ENCODE peak calls at places on chromosomes 1 and 21, in four cellular contexts. One of them, this sample, is unnamed.

GRCh38 chr1:213519098-213519497 is 468.1 kb downstream of the RPS6KC1 start:
- DNase-seq in transverse colon: no peak
- DNase-seq in breast epithelium: no peak
- DNase-seq in fibroblast of mammary gland: no peak
- DNase-seq in this sample: no peak

GRCh38 chr21:16195896-16196443 is 466.2 kb downstream of the USP25 start:
- DNase-seq in breast epithelium: no peak
- DNase-seq in fibroblast of mammary gland: peak
- DNase-seq in transverse colon: no peak
- DNase-seq in this sample: no peak

GRCh38 chr1:248849152-248849551 is 9.7 kb downstream of the ZNF692 start:
- DNase-seq in breast epithelium: no peak
- DNase-seq in fibroblast of mammary gland: no peak
- DNase-seq in transverse colon: no peak
- DNase-seq in this sample: no peak

GRCh38 chr1:194684636-194685035 is 1498.2 kb upstream of the B3GALT2 start:
- DNase-seq in fibroblast of mammary gland: no peak
- DNase-seq in transverse colon: no peak
- DNase-seq in breast epithelium: no peak
- DNase-seq in this sample: no peak

GRCh38 chr1:231885209-231885854 is 258.7 kb downstream of the DISC1 start:
- DNase-seq in transverse colon: no peak
- DNase-seq in breast epithelium: no peak
- DNase-seq in fibroblast of mammary gland: no peak
- DNase-seq in this sample: no peak

GRCh38 chr1:113784104-113784779 is 25.0 kb upstream of the PHTF1 start:
- DNase-seq in breast epithelium: no peak
- DNase-seq in fibroblast of mammary gland: no peak
- DNase-seq in transverse colon: no peak
- DNase-seq in this sample: no peak

GRCh38 chr1:42259739-42260064 is 75.3 kb downstream of the FOXJ3 start:
- DNase-seq in breast epithelium: no peak
- DNase-seq in transverse colon: no peak
- DNase-seq in fibroblast of mammary gland: peak
- DNase-seq in this sample: no peak

GRCh38 chr1:77347646-77348045 is 65.8 kb downstream of the AK5 start:
- DNase-seq in fibroblast of mammary gland: peak
- DNase-seq in transverse colon: no peak
- DNase-seq in breast epithelium: no peak
- DNase-seq in this sample: no peak

GRCh38 chr1:203306089-203306969 is 1.0 kb downstream of the BTG2 start:
- DNase-seq in fibroblast of mammary gland: peak
- DNase-seq in transverse colon: peak
- DNase-seq in breast epithelium: peak
- DNase-seq in this sample: peak

GRCh38 chr21:32065654-32066053 is 192.8 kb downstream of the HUNK start:
- DNase-seq in breast epithelium: no peak
- DNase-seq in transverse colon: no peak
- DNase-seq in fibroblast of mammary gland: no peak
- DNase-seq in this sample: no peak

GRCh38 chr1:205271277-205271676 is 43.5 kb downstream of the TMCC2 start:
- DNase-seq in transverse colon: no peak
- DNase-seq in breast epithelium: no peak
- DNase-seq in fibroblast of mammary gland: peak
- DNase-seq in this sample: no peak

GRCh38 chr21:37375866-37376574 is 9.4 kb downstream of the DYRK1A start:
- DNase-seq in fibroblast of mammary gland: no peak
- DNase-seq in breast epithelium: no peak
- DNase-seq in transverse colon: no peak
- DNase-seq in this sample: no peak

GRCh38 chr21:38377165-38378093 is 120.6 kb downstream of the KCNJ15 start:
- DNase-seq in breast epithelium: no peak
- DNase-seq in transverse colon: no peak
- DNase-seq in fibroblast of mammary gland: no peak
- DNase-seq in this sample: no peak

GRCh38 chr1:161791889-161792655 is 26.0 kb downstream of the ATF6 start:
- DNase-seq in fibroblast of mammary gland: peak
- DNase-seq in transverse colon: no peak
- DNase-seq in breast epithelium: no peak
- DNase-seq in this sample: no peak

GRCh38 chr1:205665216-205665757 is 15.0 kb downstream of the SLC45A3 start:
- DNase-seq in transverse colon: no peak
- DNase-seq in fibroblast of mammary gland: no peak
- DNase-seq in breast epithelium: no peak
- DNase-seq in this sample: no peak

GRCh38 chr1:175555266-175555665 is 188.1 kb downstream of the TNR start:
- DNase-seq in fibroblast of mammary gland: peak
- DNase-seq in transverse colon: no peak
- DNase-seq in breast epithelium: no peak
- DNase-seq in this sample: no peak

GRCh38 chr1:167412072-167412471 is 106.3 kb downstream of the CD247 start:
- DNase-seq in fibroblast of mammary gland: no peak
- DNase-seq in breast epithelium: no peak
- DNase-seq in transverse colon: no peak
- DNase-seq in this sample: no peak

GRCh38 chr1:211603191-211603701 is 24.3 kb upstream of the SLC30A1 start:
- DNase-seq in fibroblast of mammary gland: peak
- DNase-seq in breast epithelium: no peak
- DNase-seq in transverse colon: peak
- DNase-seq in this sample: no peak

GRCh38 chr1:166730299-166730888 is 108.9 kb upstream of the POGK start:
- DNase-seq in breast epithelium: no peak
- DNase-seq in fibroblast of mammary gland: no peak
- DNase-seq in transverse colon: no peak
- DNase-seq in this sample: no peak

GRCh38 chr1:7526867-7527732 is 244.0 kb upstream of the VAMP3 start:
- DNase-seq in breast epithelium: no peak
- DNase-seq in transverse colon: no peak
- DNase-seq in fibroblast of mammary gland: peak
- DNase-seq in this sample: no peak

GRCh38 chr1:200242379-200243041 is 167.3 kb downstream of the ZNF281 start:
- DNase-seq in breast epithelium: no peak
- DNase-seq in fibroblast of mammary gland: no peak
- DNase-seq in transverse colon: no peak
- DNase-seq in this sample: no peak

GRCh38 chr1:216310776-216311175 is 112.5 kb downstream of the USH2A start:
- DNase-seq in transverse colon: peak
- DNase-seq in breast epithelium: no peak
- DNase-seq in fibroblast of mammary gland: peak
- DNase-seq in this sample: no peak

GRCh38 chr1:201137579-201138310 is 10.8 kb upstream of the ASCL5 start:
- DNase-seq in transverse colon: peak
- DNase-seq in breast epithelium: no peak
- DNase-seq in fibroblast of mammary gland: peak
- DNase-seq in this sample: no peak

GRCh38 chr1:33972676-33973395 is 109.0 kb downstream of the HMGB4 start:
- DNase-seq in fibroblast of mammary gland: peak
- DNase-seq in breast epithelium: no peak
- DNase-seq in transverse colon: no peak
- DNase-seq in this sample: peak

GRCh38 chr1:205569411-205570172 is 62.2 kb downstream of the ELK4 start:
- DNase-seq in breast epithelium: no peak
- DNase-seq in transverse colon: peak
- DNase-seq in fibroblast of mammary gland: no peak
- DNase-seq in this sample: no peak

GRCh38 chr1:161037661-161038522 is 872 bp downstream of the TSTD1 start:
- DNase-seq in transverse colon: peak
- DNase-seq in breast epithelium: peak
- DNase-seq in fibroblast of mammary gland: no peak
- DNase-seq in this sample: no peak

GRCh38 chr1:56574794-56575193 is 4.6 kb downstream of the PLPP3 start:
- DNase-seq in fibroblast of mammary gland: no peak
- DNase-seq in transverse colon: no peak
- DNase-seq in breast epithelium: no peak
- DNase-seq in this sample: no peak
- H3K4me3 ChIP-seq in fibroblast of mammary gland: no peak
- H3K4me3 ChIP-seq in transverse colon: no peak
- H3K4me3 ChIP-seq in breast epithelium: peak
- H3K4me3 ChIP-seq in this sample: no peak

DNA sequence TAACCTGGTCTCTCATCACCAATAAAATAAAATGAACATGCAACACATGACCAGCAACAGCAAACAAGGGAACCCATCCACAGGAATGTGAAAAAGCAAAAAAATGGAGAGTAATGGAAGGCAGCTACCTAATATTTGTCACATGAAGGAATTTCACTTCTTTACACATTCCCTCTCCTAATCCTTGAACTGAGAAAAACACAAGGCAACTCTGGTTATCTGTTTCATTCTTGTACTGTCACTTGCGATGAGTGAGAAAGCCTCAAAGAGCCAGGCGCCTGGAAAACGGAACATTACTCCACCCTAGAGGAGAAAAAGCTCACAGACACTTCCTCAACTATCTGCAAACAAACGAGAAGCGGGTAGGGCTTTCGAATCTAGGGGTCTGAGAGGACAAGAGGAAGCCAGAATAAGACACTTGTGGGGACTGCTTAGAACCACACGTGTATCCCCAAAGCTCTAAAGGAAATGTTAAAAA is 13.8 kb downstream of the HSF2BP start:
- DNase-seq in breast epithelium: no peak
- DNase-seq in transverse colon: peak
- DNase-seq in fibroblast of mammary gland: peak
- DNase-seq in this sample: no peak
- TF ChIP-seq CTCF in breast epithelium: peak
- TF ChIP-seq CTCF in transverse colon: peak
- TF ChIP-seq CTCF in fibroblast of mammary gland: peak
- TF ChIP-seq CTCF in this sample: peak

DNA sequence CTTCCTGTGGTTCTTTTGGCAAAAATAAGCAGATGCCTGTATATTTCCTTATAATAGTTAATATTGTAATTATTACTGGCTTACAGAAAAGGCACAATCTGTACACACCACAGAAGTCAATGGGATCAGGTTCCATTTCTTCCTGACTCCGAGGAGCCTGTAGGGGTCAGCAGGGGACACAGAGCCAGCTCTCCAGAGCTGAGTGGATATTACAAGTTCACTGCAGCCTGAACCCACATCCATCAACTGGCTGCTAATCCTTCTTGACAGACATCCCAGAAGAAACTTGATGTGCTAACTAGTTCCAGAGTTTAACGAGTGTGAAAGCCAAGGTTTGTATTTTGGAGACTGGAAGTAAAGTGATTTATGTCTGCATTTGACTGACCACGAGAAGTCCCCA is 203.8 kb downstream of the LMX1A start:
- DNase-seq in fibroblast of mammary gland: peak
- DNase-seq in transverse colon: no peak
- DNase-seq in breast epithelium: no peak
- DNase-seq in this sample: no peak
- H3K4me3 ChIP-seq in fibroblast of mammary gland: no peak
- H3K4me3 ChIP-seq in transverse colon: no peak
- H3K4me3 ChIP-seq in breast epithelium: no peak
- H3K4me3 ChIP-seq in this sample: no peak

DNA sequence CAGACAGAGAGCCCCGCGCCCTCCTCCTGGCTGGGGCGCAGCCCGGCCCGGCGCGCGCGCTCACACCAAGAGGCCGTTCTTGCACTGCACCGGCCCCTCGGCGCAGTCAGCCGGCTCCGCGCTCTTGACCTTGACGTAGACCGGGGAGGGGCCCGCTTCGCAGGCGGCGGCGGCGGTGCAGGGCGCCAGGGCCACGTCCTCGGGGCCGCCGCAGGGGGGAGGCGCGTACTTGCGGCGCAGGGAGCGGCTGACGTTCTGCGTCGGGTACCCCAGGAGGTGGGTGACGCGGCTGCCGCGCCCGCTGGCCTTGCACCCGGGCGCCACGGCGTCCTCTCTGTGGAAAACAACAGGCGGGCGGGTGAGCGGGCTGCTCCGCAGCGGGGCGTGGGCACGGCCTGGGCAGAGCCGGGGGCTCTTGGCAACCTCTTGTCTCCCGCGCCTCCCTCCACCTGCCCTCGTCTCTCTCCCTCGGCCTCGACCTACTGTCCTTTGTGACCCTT is 7.7 kb downstream of the VSIG8 start:
- DNase-seq in transverse colon: peak
- DNase-seq in fibroblast of mammary gland: peak
- DNase-seq in breast epithelium: peak
- DNase-seq in this sample: no peak
- TF ChIP-seq CTCF in transverse colon: peak
- TF ChIP-seq CTCF in fibroblast of mammary gland: no peak
- TF ChIP-seq CTCF in breast epithelium: no peak
- TF ChIP-seq CTCF in this sample: no peak

DNA sequence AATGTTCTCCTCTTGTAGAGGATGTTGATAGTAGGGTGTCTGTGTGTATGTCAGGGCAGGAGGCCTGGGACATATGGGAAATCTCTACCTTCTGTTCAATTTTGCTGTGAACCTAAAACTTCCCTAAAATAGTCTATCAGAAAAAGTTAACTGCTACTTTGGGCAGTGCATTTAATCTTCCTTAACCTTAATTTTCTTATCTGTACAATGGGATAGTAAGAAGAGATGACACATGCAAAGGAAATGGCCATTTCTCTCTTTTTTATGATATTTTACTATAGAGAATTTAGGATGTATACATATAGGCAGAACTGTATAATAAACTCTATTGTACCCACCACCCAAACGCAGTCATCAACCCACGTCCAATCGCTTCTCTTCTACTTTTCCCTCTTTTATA is 8.6 kb downstream of the AGO3 start:
- DNase-seq in transverse colon: no peak
- DNase-seq in breast epithelium: no peak
- DNase-seq in fibroblast of mammary gland: no peak
- DNase-seq in this sample: no peak
- H3K4me3 ChIP-seq in transverse colon: no peak
- H3K4me3 ChIP-seq in breast epithelium: no peak
- H3K4me3 ChIP-seq in fibroblast of mammary gland: no peak
- H3K4me3 ChIP-seq in this sample: no peak

GRCh38 chr21:46347203-46347550 is 23.2 kb downstream of the PCNT start:
- DNase-seq in fibroblast of mammary gland: no peak
- DNase-seq in transverse colon: no peak
- DNase-seq in breast epithelium: no peak
- DNase-seq in this sample: no peak

GRCh38 chr21:46345861-46346260 is 21.9 kb downstream of the PCNT start:
- DNase-seq in transverse colon: no peak
- DNase-seq in breast epithelium: no peak
- DNase-seq in fibroblast of mammary gland: no peak
- DNase-seq in this sample: no peak

GRCh38 chr21:46346296-46347202 is 22.6 kb downstream of the PCNT start:
- DNase-seq in breast epithelium: no peak
- DNase-seq in fibroblast of mammary gland: no peak
- DNase-seq in transverse colon: no peak
- DNase-seq in this sample: no peak

GRCh38 chr21:46349134-46349760 is 25.3 kb downstream of the PCNT start:
- DNase-seq in breast epithelium: no peak
- DNase-seq in transverse colon: no peak
- DNase-seq in fibroblast of mammary gland: no peak
- DNase-seq in this sample: no peak

GRCh38 chr21:46347791-46348381 is 23.9 kb downstream of the PCNT start:
- DNase-seq in transverse colon: no peak
- DNase-seq in breast epithelium: no peak
- DNase-seq in fibroblast of mammary gland: peak
- DNase-seq in this sample: no peak
- TF ChIP-seq CTCF in transverse colon: no peak
- TF ChIP-seq CTCF in breast epithelium: no peak
- TF ChIP-seq CTCF in fibroblast of mammary gland: peak
- TF ChIP-seq CTCF in this sample: peak

This sample was measured in LNCaP clone FGC.